ENCODE peak calls at places on chromosomes 16 and 17, in six cellular contexts. One of them, this sample, is unnamed. For H3K9me2, the result is how much of the 10 kb centered on the place peaks cover.

GRCh38 chr17:78787444-78787843 is 5.4 kb upstream of the CYTH1 start:
- DNase-seq in hepatocyte: no peak
- DNase-seq in MM.1S: peak
- DNase-seq in HCT116: no peak
- DNase-seq in PC-3: peak
- DNase-seq in GM23338: peak
- DNase-seq in this sample: no peak

GRCh38 chr17:63700528-63701441 is 860 bp upstream of the LIMD2 start:
- DNase-seq in MM.1S: no peak
- DNase-seq in PC-3: no peak
- DNase-seq in hepatocyte: peak
- DNase-seq in HCT116: no peak
- DNase-seq in GM23338: peak
- DNase-seq in this sample: no peak

GRCh38 chr16:48613061-48613957 is 3.3 kb upstream of the N4BP1 start:
- DNase-seq in GM23338: peak
- DNase-seq in PC-3: peak
- DNase-seq in MM.1S: peak
- DNase-seq in hepatocyte: peak
- DNase-seq in HCT116: no peak
- DNase-seq in this sample: peak

GRCh38 chr17:82458885-82459424 is 414 bp downstream of the NARF start:
- DNase-seq in GM23338: peak
- DNase-seq in MM.1S: peak
- DNase-seq in HCT116: no peak
- DNase-seq in hepatocyte: peak
- DNase-seq in PC-3: peak
- DNase-seq in this sample: no peak

GRCh38 chr17:57892820-57893595 is 43.2 kb upstream of the MRPS23 start:
- DNase-seq in GM23338: peak
- DNase-seq in hepatocyte: peak
- DNase-seq in PC-3: peak
- DNase-seq in MM.1S: no peak
- DNase-seq in HCT116: peak
- DNase-seq in this sample: peak

GRCh38 chr17:36627101-36627500 is 25.7 kb downstream of the MRM1 start:
- DNase-seq in HCT116: no peak
- DNase-seq in MM.1S: no peak
- DNase-seq in hepatocyte: no peak
- DNase-seq in PC-3: no peak
- DNase-seq in GM23338: peak
- DNase-seq in this sample: no peak

GRCh38 chr17:64628641-64629040 is 33.5 kb downstream of the SMURF2 start:
- DNase-seq in MM.1S: no peak
- DNase-seq in GM23338: no peak
- DNase-seq in PC-3: no peak
- DNase-seq in hepatocyte: no peak
- DNase-seq in HCT116: no peak
- DNase-seq in this sample: no peak

GRCh38 chr17:81928497-81929252 is 1.1 kb upstream of the MAFG start:
- DNase-seq in MM.1S: no peak
- DNase-seq in HCT116: no peak
- DNase-seq in hepatocyte: peak
- DNase-seq in GM23338: no peak
- DNase-seq in PC-3: peak
- DNase-seq in this sample: no peak

GRCh38 chr17:7479139-7479388 is 367 bp downstream of the ZBTB4 start:
- DNase-seq in MM.1S: no peak
- DNase-seq in PC-3: no peak
- DNase-seq in hepatocyte: no peak
- DNase-seq in GM23338: no peak
- DNase-seq in HCT116: no peak
- DNase-seq in this sample: no peak

GRCh38 chr17:50258647-50259483 is 15.4 kb upstream of the TMEM92 start:
- DNase-seq in MM.1S: no peak
- DNase-seq in HCT116: no peak
- DNase-seq in PC-3: no peak
- DNase-seq in hepatocyte: peak
- DNase-seq in GM23338: no peak
- DNase-seq in this sample: no peak

GRCh38 chr16:23699100-23699499 is 13.9 kb downstream of the ERN2 start:
- DNase-seq in MM.1S: no peak
- DNase-seq in hepatocyte: no peak
- DNase-seq in GM23338: no peak
- DNase-seq in PC-3: peak
- DNase-seq in HCT116: peak
- DNase-seq in this sample: peak

GRCh38 chr17:69961488-69962145 is 113.4 kb upstream of the KCNJ16 start:
- DNase-seq in MM.1S: peak
- DNase-seq in hepatocyte: peak
- DNase-seq in HCT116: no peak
- DNase-seq in PC-3: peak
- DNase-seq in GM23338: peak
- DNase-seq in this sample: no peak

GRCh38 chr16:27847030-27847550 is 216.4 kb downstream of the GSG1L start:
- DNase-seq in HCT116: no peak
- DNase-seq in PC-3: peak
- DNase-seq in hepatocyte: no peak
- DNase-seq in GM23338: no peak
- DNase-seq in MM.1S: no peak
- DNase-seq in this sample: no peak

GRCh38 chr16:30535777-30536190 is 1.1 kb upstream of the ZNF747 start:
- DNase-seq in GM23338: peak
- DNase-seq in HCT116: peak
- DNase-seq in MM.1S: no peak
- DNase-seq in hepatocyte: peak
- DNase-seq in PC-3: peak
- DNase-seq in this sample: peak

GRCh38 chr17:34692932-34693331 is 113.5 kb downstream of the TMEM132E start:
- DNase-seq in hepatocyte: no peak
- DNase-seq in PC-3: no peak
- DNase-seq in GM23338: no peak
- DNase-seq in HCT116: no peak
- DNase-seq in MM.1S: no peak
- DNase-seq in this sample: no peak

GRCh38 chr17:80082403-80083135 is 18.8 kb upstream of the GAA start:
- DNase-seq in hepatocyte: peak
- DNase-seq in PC-3: peak
- DNase-seq in MM.1S: peak
- DNase-seq in HCT116: peak
- DNase-seq in GM23338: peak
- DNase-seq in this sample: peak

GRCh38 chr17:28501421-28502284 is 4.5 kb upstream of the FOXN1 start:
- DNase-seq in hepatocyte: no peak
- DNase-seq in GM23338: no peak
- DNase-seq in HCT116: no peak
- DNase-seq in MM.1S: no peak
- DNase-seq in PC-3: no peak
- DNase-seq in this sample: no peak

GRCh38 chr16:49754495-49755290 is 101.2 kb downstream of the ZNF423 start:
- DNase-seq in HCT116: no peak
- DNase-seq in MM.1S: peak
- DNase-seq in PC-3: no peak
- DNase-seq in hepatocyte: peak
- DNase-seq in GM23338: peak
- DNase-seq in this sample: no peak

GRCh38 chr16:69109486-69110270 is 4.2 kb downstream of the HAS3 start:
- DNase-seq in hepatocyte: no peak
- DNase-seq in GM23338: no peak
- DNase-seq in HCT116: no peak
- DNase-seq in PC-3: no peak
- DNase-seq in MM.1S: no peak
- DNase-seq in this sample: no peak

GRCh38 chr17:16108858-16109257 is 106.5 kb downstream of the NCOR1 start:
- DNase-seq in GM23338: no peak
- DNase-seq in hepatocyte: no peak
- DNase-seq in HCT116: no peak
- DNase-seq in MM.1S: no peak
- DNase-seq in PC-3: no peak
- DNase-seq in this sample: no peak

GRCh38 chr17:30809867-30810266 is 14.6 kb downstream of the CRLF3 start:
- DNase-seq in hepatocyte: no peak
- DNase-seq in MM.1S: no peak
- DNase-seq in HCT116: no peak
- DNase-seq in PC-3: no peak
- DNase-seq in GM23338: no peak
- DNase-seq in this sample: no peak

GRCh38 chr17:30808785-30809286 is 15.7 kb downstream of the CRLF3 start:
- DNase-seq in hepatocyte: no peak
- DNase-seq in GM23338: no peak
- DNase-seq in PC-3: no peak
- DNase-seq in HCT116: no peak
- DNase-seq in MM.1S: peak
- DNase-seq in this sample: no peak

DNA sequence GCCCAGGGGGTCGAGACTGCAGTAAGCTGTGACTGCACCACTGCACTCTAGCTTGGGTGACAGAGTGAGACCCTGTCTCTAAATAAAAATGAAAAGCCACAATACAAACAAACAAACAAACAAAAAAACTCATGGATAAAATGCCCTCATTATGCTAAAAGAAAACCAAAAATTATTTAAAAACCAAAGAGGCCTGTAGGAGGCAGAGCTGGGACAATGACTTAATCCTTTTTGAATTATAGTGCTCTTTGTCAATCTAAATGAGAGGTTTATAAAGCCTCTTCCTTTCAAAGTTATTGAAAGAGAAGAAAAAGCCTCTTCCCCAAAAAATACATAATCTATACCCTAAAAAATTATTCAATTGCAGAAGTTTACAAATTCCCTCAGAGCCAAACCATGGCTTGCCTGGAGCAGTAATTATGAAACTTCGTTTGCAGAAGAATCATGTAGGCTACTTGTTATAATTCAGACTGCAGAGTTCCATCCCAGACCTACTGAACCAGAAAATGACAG is 18.5 kb downstream of the CRLF3 start:
- DNase-seq in PC-3: no peak
- DNase-seq in HCT116: no peak
- DNase-seq in hepatocyte: no peak
- DNase-seq in GM23338: no peak
- DNase-seq in MM.1S: no peak
- DNase-seq in this sample: no peak
- TF ChIP-seq CTCF in PC-3: peak
- TF ChIP-seq CTCF in HCT116: peak
- TF ChIP-seq CTCF in hepatocyte: no peak
- TF ChIP-seq CTCF in GM23338: no peak
- TF ChIP-seq CTCF in MM.1S: peak
- TF ChIP-seq CTCF in this sample: peak

GRCh38 chr16:86511317-86512161 is 1.2 kb downstream of the FOXF1 start:
- DNase-seq in GM23338: no peak
- DNase-seq in HCT116: no peak
- DNase-seq in PC-3: no peak
- DNase-seq in hepatocyte: no peak
- DNase-seq in MM.1S: no peak
- DNase-seq in this sample: no peak

GRCh38 chr16:86512301-86512859 is 2.1 kb downstream of the FOXF1 start:
- DNase-seq in HCT116: no peak
- DNase-seq in GM23338: no peak
- DNase-seq in hepatocyte: no peak
- DNase-seq in PC-3: no peak
- DNase-seq in MM.1S: no peak
- DNase-seq in this sample: no peak

GRCh38 chr16:86514656-86515376 is 4.5 kb downstream of the FOXF1 start:
- DNase-seq in HCT116: no peak
- DNase-seq in GM23338: no peak
- DNase-seq in PC-3: no peak
- DNase-seq in MM.1S: no peak
- DNase-seq in hepatocyte: no peak
- DNase-seq in this sample: no peak

GRCh38 chr16:86513471-86514277 is 3.3 kb downstream of the FOXF1 start:
- DNase-seq in GM23338: no peak
- DNase-seq in PC-3: no peak
- DNase-seq in MM.1S: no peak
- DNase-seq in hepatocyte: no peak
- DNase-seq in HCT116: no peak
- DNase-seq in this sample: no peak

DNA sequence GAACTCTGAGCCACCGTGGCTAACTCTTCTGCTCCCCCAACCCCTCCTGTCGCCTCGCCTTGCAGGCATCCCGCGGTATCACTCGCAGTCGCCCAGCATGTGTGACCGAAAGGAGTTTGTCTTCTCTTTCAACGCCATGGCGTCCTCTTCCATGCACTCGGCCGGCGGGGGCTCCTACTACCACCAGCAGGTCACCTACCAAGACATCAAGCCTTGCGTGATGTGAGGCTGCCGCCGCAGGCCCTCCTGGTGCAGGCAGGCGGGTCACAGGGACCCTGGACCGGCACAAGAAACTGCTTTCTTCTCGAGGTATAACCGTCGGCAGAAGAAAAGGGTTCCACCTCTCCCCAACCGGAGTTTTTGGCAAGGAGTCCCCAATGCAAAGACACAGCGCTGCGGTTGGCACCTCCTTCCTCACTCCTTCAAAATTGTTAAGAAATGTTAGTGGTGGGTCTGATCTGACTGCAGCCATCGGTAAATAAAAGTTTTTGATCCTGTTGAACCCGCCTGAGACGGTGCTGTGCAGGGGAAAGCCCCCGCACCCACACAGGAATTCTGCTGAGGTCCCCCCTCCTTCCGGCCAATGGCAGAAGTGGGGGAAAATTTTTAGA is 2.6 kb downstream of the FOXF1 start:
- DNase-seq in HCT116: no peak
- DNase-seq in hepatocyte: no peak
- DNase-seq in PC-3: no peak
- DNase-seq in GM23338: no peak
- DNase-seq in MM.1S: no peak
- DNase-seq in this sample: no peak
- TF ChIP-seq EZH2 in HCT116: no peak
- TF ChIP-seq EZH2 in hepatocyte: no peak
- TF ChIP-seq EZH2 in PC-3: no peak
- TF ChIP-seq EZH2 in GM23338: peak
- TF ChIP-seq EZH2 in MM.1S: no peak
- TF ChIP-seq EZH2 in this sample: no peak

DNA sequence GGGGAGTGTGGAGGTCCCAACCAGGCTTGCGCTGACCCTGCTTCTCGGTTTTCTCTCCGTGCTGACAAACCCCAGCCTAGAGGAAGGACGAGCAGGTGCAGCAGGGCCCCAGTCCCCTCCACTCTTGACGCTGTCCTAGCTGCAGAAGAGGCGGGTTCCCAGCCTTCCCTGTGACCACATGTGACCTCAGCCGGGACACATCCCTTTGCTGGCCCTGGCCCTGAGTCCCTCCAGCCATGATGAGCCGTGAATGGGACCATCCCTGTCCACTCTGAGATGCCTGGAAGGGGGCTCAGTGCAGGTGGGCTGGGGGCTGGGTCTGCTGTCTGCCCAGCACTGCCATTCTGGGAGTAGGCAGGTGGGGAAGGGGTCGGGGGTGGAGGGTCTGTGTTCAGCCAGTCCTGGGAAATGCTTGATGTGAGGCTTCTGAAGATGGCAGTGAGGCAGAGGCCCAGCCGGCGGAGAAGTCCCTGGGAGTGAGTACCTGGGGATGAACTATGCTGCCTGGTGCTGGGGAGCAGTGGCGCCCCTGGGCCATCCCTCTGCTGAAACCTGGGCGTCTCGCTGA is 1.9 kb upstream of the TUBB3 start:
- DNase-seq in PC-3: no peak
- DNase-seq in GM23338: peak
- DNase-seq in HCT116: no peak
- DNase-seq in hepatocyte: no peak
- DNase-seq in MM.1S: no peak
- DNase-seq in this sample: no peak
- H3K9me2 ChIP-seq in PC-3: under half
- H3K9me2 ChIP-seq in GM23338: under half
- H3K9me2 ChIP-seq in HCT116: under half
- H3K9me2 ChIP-seq in hepatocyte: under half
- H3K9me2 ChIP-seq in MM.1S: under half
- H3K9me2 ChIP-seq in this sample: under half

GRCh38 chr17:10754109-10754508 is 24.3 kb upstream of the TMEM220 start:
- DNase-seq in HCT116: peak
- DNase-seq in hepatocyte: peak
- DNase-seq in MM.1S: peak
- DNase-seq in GM23338: peak
- DNase-seq in PC-3: peak
- DNase-seq in this sample: peak
- TF ChIP-seq CTCF in HCT116: peak
- TF ChIP-seq CTCF in hepatocyte: peak
- TF ChIP-seq CTCF in MM.1S: peak
- TF ChIP-seq CTCF in GM23338: peak
- TF ChIP-seq CTCF in PC-3: peak
- TF ChIP-seq CTCF in this sample: peak

This sample was measured in PC-9.